ENCODE peak calls at places on chromosomes 16 and 17, in nine cellular contexts. P, S, U, R, J, F, N, T and L are unnamed samples.

GRCh38 chr17:44906010-44906646 is 6.9 kb upstream of the EFTUD2 start:
- DNase-seq in P (no peak), S (peak; percentile 52), U (no peak), R (no peak), J (peak; percentile 87), F (no peak), N (no peak), T (peak; percentile 48), L (peak; percentile 46)

GRCh38 chr16:31819948-31820347 is 53.7 kb upstream of the ZNF267 start:
- DNase-seq in P (no peak), S (no peak), U (no peak), R (no peak), J (no peak), F (no peak), N (no peak), T (no peak), L (no peak)

GRCh38 chr17:79919164-79919585 is 79.9 kb upstream of the CBX4 start:
- DNase-seq in P (peak; percentile 57), S (no peak), U (no peak), R (peak; percentile 66), J (no peak), F (no peak), N (no peak), T (no peak), L (no peak)

GRCh38 chr17:64920419-64921172 is 1.3 kb upstream of the LRRC37A3 start:
- DNase-seq in P (no peak), S (no peak), U (no peak), R (no peak), J (no peak), F (no peak), N (no peak), T (no peak), L (no peak)

GRCh38 chr16:90044111-90044551 is 24.9 kb upstream of the DBNDD1 start:
- DNase-seq in P (no peak), S (no peak), U (no peak), R (no peak), J (no peak), F (no peak), N (no peak), T (no peak), L (no peak)

GRCh38 chr17:38444151-38444550 is 15.9 kb downstream of the ARHGAP23 start:
- DNase-seq in P (peak; percentile 67), S (peak; percentile 33), U (peak; percentile 60), R (peak; percentile 56), J (no peak), F (peak; percentile 77), N (peak; percentile 10), T (peak; percentile 33), L (peak; percentile 67)

GRCh38 chr17:67156269-67157199 is 88.5 kb downstream of the HELZ start:
- DNase-seq in P (no peak), S (no peak), U (no peak), R (no peak), J (no peak), F (peak; percentile 50), N (no peak), T (no peak), L (peak; percentile 11)

GRCh38 chr16:17457513-17457912 is 13.2 kb downstream of the XYLT1 start:
- DNase-seq in P (no peak), S (no peak), U (no peak), R (no peak), J (no peak), F (no peak), N (no peak), T (no peak), L (no peak)

GRCh38 chr16:19291459-19291858 is 5.9 kb downstream of the CLEC19A start:
- DNase-seq in P (no peak), S (no peak), U (no peak), R (no peak), J (no peak), F (peak; percentile 5), N (no peak), T (no peak), L (peak; percentile 19)

GRCh38 chr16:20865420-20866126 is 34.6 kb downstream of the DCUN1D3 start:
- DNase-seq in P (no peak), S (no peak), U (no peak), R (no peak), J (no peak), F (peak; percentile 10), N (no peak), T (no peak), L (no peak)

GRCh38 chr16:48959204-48959603 is 322.4 kb downstream of the CBLN1 start:
- DNase-seq in P (no peak), S (no peak), U (no peak), R (no peak), J (no peak), F (no peak), N (no peak), T (no peak), L (no peak)

GRCh38 chr16:84517366-84517765 is 12.9 kb upstream of the MEAK7 start:
- DNase-seq in P (no peak), S (no peak), U (no peak), R (no peak), J (no peak), F (no peak), N (no peak), T (no peak), L (no peak)